ENCODE peak calls at places on chromosomes 4 and X, in eight cellular contexts. O is NCI-H774; F is NCI-H1105; L is ascending aorta; H is CD4-positive, CD25-positive, alpha-beta regulatory T cell; Y is activated T-cell treated with anti-CD3 and anti-CD28 coated beads, Interleukin-2, amount 50 U/mL, for 72 hours; T is NCI-H748 treated with DMSO at 0.1 percent for 48 hours; J is fibroblast of mammary gland. Q is an unnamed sample.

GRCh38 chr4:36111180-36111579 is 133.1 kb downstream of the ARAP2 start:
- DNase-seq in O (no peak), F (no peak), L (no peak), H (no peak), Y (no peak), T (no peak), J (peak), Q (peak)

GRCh38 chr4:102553982-102554381 is 52.8 kb downstream of the NFKB1 start:
- DNase-seq in O (no peak), F (no peak), L (no peak), H (no peak), Y (no peak), T (no peak), J (peak), Q (no peak)

GRCh38 chrX:78958419-78959116 is 13.4 kb downstream of the P2RY10 start:
- DNase-seq in O (no peak), F (no peak), L (no peak), H (no peak), Y (no peak), T (no peak), J (no peak), Q (no peak)

GRCh38 chr4:27048350-27049100 is 187.9 kb downstream of the STIM2 start:
- DNase-seq in O (peak), F (no peak), L (no peak), H (peak), Y (no peak), T (peak), J (peak), Q (peak)

GRCh38 chr4:74446896-74447295 is 2.0 kb downstream of the AREG start:
- DNase-seq in O (no peak), F (no peak), L (no peak), H (no peak), Y (no peak), T (no peak), J (no peak), Q (no peak)

GRCh38 chr4:147843162-147843561 is 111.3 kb downstream of the ARHGAP10 start:
- DNase-seq in O (no peak), F (no peak), L (no peak), H (no peak), Y (peak), T (no peak), J (no peak), Q (no peak)

GRCh38 chr4:52838729-52839722 is 23.1 kb upstream of the RASL11B start:
- DNase-seq in O (no peak), F (no peak), L (no peak), H (no peak), Y (no peak), T (no peak), J (no peak), Q (peak)

GRCh38 chrX:15724911-15725310 is 13.2 kb upstream of the CA5B start:
- DNase-seq in O (no peak), F (no peak), L (no peak), H (no peak), Y (no peak), T (no peak), J (no peak), Q (no peak)

GRCh38 chrX:154486052-154486395 is 391 bp downstream of the UBL4A start:
- DNase-seq in O (no peak), F (no peak), L (no peak), H (peak), Y (peak), T (no peak), J (no peak), Q (no peak)

GRCh38 chr4:116926631-116927295 is 158.6 kb downstream of the TRAM1L1 start:
- DNase-seq in O (no peak), F (no peak), L (no peak), H (no peak), Y (no peak), T (no peak), J (no peak), Q (no peak)

GRCh38 chr4:98687876-98688275 is 29.5 kb upstream of the TSPAN5 start:
- DNase-seq in O (no peak), F (no peak), L (no peak), H (no peak), Y (no peak), T (no peak), J (peak), Q (no peak)

GRCh38 chr4:7295917-7296660 is 103.8 kb downstream of the SORCS2 start:
- DNase-seq in O (no peak), F (no peak), L (no peak), H (no peak), Y (peak), T (no peak), J (peak), Q (no peak)

GRCh38 chr4:89312066-89312465 is 4.5 kb upstream of the GPRIN3 start:
- DNase-seq in O (no peak), F (no peak), L (no peak), H (no peak), Y (no peak), T (no peak), J (peak), Q (peak)

GRCh38 chrX:78708830-78709229 is 38.7 kb upstream of the LPAR4 start:
- DNase-seq in O (no peak), F (no peak), L (no peak), H (no peak), Y (no peak), T (no peak), J (peak), Q (no peak)

GRCh38 chr4:14716622-14717021 is 285.7 kb upstream of the CPEB2 start:
- DNase-seq in O (no peak), F (no peak), L (no peak), H (no peak), Y (no peak), T (peak), J (no peak), Q (no peak)